ENCODE peak calls at places on chromosomes 7 and 10, in six cellular contexts. I, M, U, P, G and S are unnamed samples.
A peak's percentile ranks its signal among the peaks of the same experiment; 100 is the strongest.

GRCh38 chr7:111752022-111752582 is 189.8 kb upstream of the IMMP2L start:
- DNase-seq in U (no peak), G (no peak), M (peak; percentile 76), I (no peak), P (peak; percentile 63), S (peak; percentile 57)

GRCh38 chr7:102190777-102191176 is 95.9 kb upstream of the SH2B2 start:
- DNase-seq in G (no peak), U (no peak), I (no peak), P (no peak), M (no peak), S (no peak)

GRCh38 chr10:1473874-1474273 is 263.5 kb downstream of the ADARB2 start:
- DNase-seq in I (peak; percentile 92), P (no peak), G (no peak), U (no peak), M (no peak), S (no peak)

GRCh38 chr7:133246558-133246957 is 6.3 kb upstream of the EXOC4 start:
- DNase-seq in I (no peak), P (no peak), M (no peak), U (no peak), G (no peak), S (no peak)

GRCh38 chr7:80918909-80919721 is at the start of gene SEMA3C:
- DNase-seq in I (peak; percentile 95), G (peak; percentile 17), P (peak; percentile 90), U (peak; percentile 94), M (peak; percentile 97), S (peak; percentile 90)

GRCh38 chr10:110445871-110446270 is 51.8 kb upstream of the DUSP5 start:
- DNase-seq in M (no peak), U (no peak), G (no peak), I (no peak), P (no peak), S (no peak)

GRCh38 chr7:123346771-123347170 is 147.0 kb upstream of the SLC13A1 start:
- DNase-seq in P (no peak), G (no peak), U (no peak), I (no peak), M (no peak), S (no peak)

GRCh38 chr7:50651227-50651989 is 86.2 kb upstream of the DDC start:
- DNase-seq in M (no peak), P (no peak), U (no peak), I (no peak), G (no peak), S (no peak)

GRCh38 chr7:12709731-12710502 is 22.5 kb downstream of the ARL4A start:
- DNase-seq in G (no peak), I (no peak), P (no peak), M (no peak), U (peak; percentile 75), S (no peak)

GRCh38 chr10:60769406-60769805 is 8.9 kb upstream of the CDK1 start:
- DNase-seq in G (no peak), U (no peak), P (no peak), M (no peak), I (no peak), S (no peak)

GRCh38 chr10:74900297-74900696 is 73.9 kb downstream of the KAT6B start:
- DNase-seq in G (peak; percentile 30), I (no peak), U (no peak), P (no peak), M (no peak), S (peak; percentile 17)

GRCh38 chr7:77662869-77663268 is 33.4 kb upstream of the RSBN1L start:
- DNase-seq in G (no peak), M (no peak), P (no peak), I (no peak), U (no peak), S (no peak)

GRCh38 chr7:100706672-100707311 is 871 bp downstream of the POP7 start:
- DNase-seq in U (no peak), G (peak; percentile 17), P (no peak), I (no peak), M (peak; percentile 29), S (no peak)

GRCh38 chr7:139804571-139804970 is 24.5 kb upstream of the TBXAS1 start:
- DNase-seq in U (no peak), G (no peak), I (no peak), M (no peak), P (no peak), S (no peak)

GRCh38 chr10:103476046-103476768 is 2.8 kb downstream of the CALHM3 start:
- DNase-seq in I (no peak), G (no peak), U (no peak), P (no peak), M (peak; percentile 72), S (no peak)

GRCh38 chr10:16436367-16436757 is 448 bp upstream of the PTER start:
- DNase-seq in G (peak; percentile 23), U (no peak), I (no peak), M (no peak), P (no peak), S (peak; percentile 13)

GRCh38 chr7:155985518-155986427 is 173.5 kb upstream of the SHH start:
- DNase-seq in U (no peak), M (no peak), P (no peak), I (no peak), G (no peak), S (no peak)

GRCh38 chr7:112476390-112477052 is 4.3 kb upstream of the LSMEM1 start:
- DNase-seq in M (no peak), U (no peak), P (no peak), I (no peak), G (no peak), S (no peak)

GRCh38 chr10:13489035-13489434 is 39.8 kb downstream of the BEND7 start:
- DNase-seq in P (no peak), U (no peak), M (no peak), G (no peak), I (no peak), S (no peak)

GRCh38 chr10:22437620-22438588 is 92.6 kb downstream of the SPAG6 start:
- DNase-seq in U (no peak), M (peak; percentile 23), G (no peak), P (no peak), I (peak; percentile 91), S (no peak)

GRCh38 chr7:106927541-106927940 is 62.5 kb downstream of the PIK3CG start:
- DNase-seq in G (no peak), U (no peak), M (no peak), I (no peak), P (no peak), S (no peak)

GRCh38 chr7:112009081-112009480 is 197.1 kb downstream of the DOCK4 start:
- DNase-seq in I (no peak), P (peak; percentile 44), M (no peak), U (peak; percentile 74), G (no peak), S (no peak)

GRCh38 chr10:14009315-14010082 is 321.2 kb downstream of the FRMD4A start:
- DNase-seq in I (no peak), M (no peak), U (peak; percentile 93), P (peak; percentile 47), G (peak; percentile 58), S (no peak)

GRCh38 chr7:98761225-98761624 is 108.6 kb downstream of the TMEM130 start:
- DNase-seq in I (no peak), M (no peak), P (no peak), G (no peak), U (no peak), S (no peak)

GRCh38 chr10:6603142-6604125 is 23.4 kb upstream of the PRKCQ start:
- DNase-seq in P (no peak), G (no peak), I (no peak), M (no peak), U (no peak), S (no peak)

GRCh38 chr7:725223-726005 is 1.1 kb upstream of the DNAAF5 start:
- DNase-seq in P (no peak), M (no peak), I (no peak), U (peak; percentile 89), G (no peak), S (no peak)

GRCh38 chr7:31603076-31603475 is 83.9 kb upstream of the PPP1R17 start:
- DNase-seq in I (no peak), G (no peak), U (peak; percentile 58), P (no peak), M (no peak), S (no peak)

GRCh38 chr7:6401536-6401935 is 46.2 kb downstream of the DAGLB start:
- DNase-seq in G (no peak), I (no peak), P (no peak), U (no peak), M (no peak), S (no peak)

GRCh38 chr7:6395898-6396582 is 51.7 kb downstream of the DAGLB start:
- DNase-seq in P (no peak), U (no peak), I (no peak), M (no peak), G (no peak), S (peak; percentile 30)

GRCh38 chr7:6402041-6402440 is 45.7 kb downstream of the DAGLB start:
- DNase-seq in P (no peak), M (no peak), U (no peak), I (no peak), G (no peak), S (no peak)

GRCh38 chr7:6399351-6399750 is 48.4 kb downstream of the DAGLB start:
- DNase-seq in M (no peak), U (no peak), I (no peak), P (no peak), G (no peak), S (no peak)

GRCh38 chr7:6398943-6399342 is 48.8 kb downstream of the DAGLB start:
- DNase-seq in G (no peak), P (no peak), I (no peak), M (no peak), U (peak; percentile 49), S (no peak)
- H3K4me3 ChIP-seq in G (no peak overlapping the region), P (no peak overlapping the region), I (peak overlapping the region; percentile 24), M (no peak overlapping the region), U (no peak overlapping the region), S (no peak overlapping the region)

DNA sequence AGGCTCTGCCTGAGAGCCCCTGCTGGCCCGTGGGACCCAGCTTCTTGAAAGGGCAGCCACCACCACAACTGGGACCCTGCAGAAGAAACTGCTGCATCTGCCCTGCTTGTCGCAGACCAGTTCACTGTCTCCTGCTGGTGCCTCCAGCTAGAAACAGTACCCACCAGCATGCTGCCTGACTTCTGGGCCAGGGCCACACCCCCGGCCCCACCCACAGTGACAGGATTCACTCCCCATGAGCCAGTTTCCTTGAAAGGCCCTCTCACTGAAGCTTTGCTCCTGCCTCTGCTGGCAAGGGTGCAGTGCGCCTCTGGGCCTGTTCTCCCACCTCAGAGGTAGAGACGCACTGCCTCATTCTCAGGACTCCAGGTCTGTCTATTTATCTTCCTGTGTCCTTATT is 32.4 kb downstream of the ANXA11 start:
- DNase-seq in M (no peak), I (no peak), G (no peak), U (no peak), P (no peak), S (peak; percentile 75)
- H3K4me1 ChIP-seq in M (peaks cover 9% of the 10 kb centered on the region), I (peaks cover 66% of the 10 kb centered on the region), G (no peaks in the 10 kb centered on the region), U (peaks cover 5% of the 10 kb centered on the region), P (no peaks in the 10 kb centered on the region), S (peaks cover 31% of the 10 kb centered on the region)

DNA sequence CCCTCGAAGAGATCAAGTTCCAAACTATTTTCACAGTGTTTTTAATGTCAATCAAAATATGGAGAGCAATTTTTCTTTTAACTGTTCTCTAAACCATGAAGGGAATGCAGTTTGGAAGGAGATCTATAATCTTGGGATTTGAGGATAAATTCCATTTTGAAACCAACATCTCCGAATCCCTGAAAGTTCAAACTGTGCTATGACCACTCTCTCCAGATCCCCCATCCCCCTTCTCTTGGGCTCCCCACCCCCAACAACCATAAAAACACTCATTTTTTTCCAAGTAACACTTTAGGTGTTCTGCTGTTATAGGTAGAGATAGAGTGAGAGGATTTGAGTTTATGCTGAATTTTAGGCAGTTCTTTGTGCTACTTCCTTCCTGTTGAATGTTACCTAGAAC is 1.7 kb downstream of the CALD1 start:
- DNase-seq in M (no peak), U (no peak), I (peak; percentile 42), G (no peak), P (peak; percentile 21), S (no peak)
- H3K4me3 ChIP-seq in M (peak overlapping the region; percentile 52), U (peak overlapping the region; percentile 99), I (peak overlapping the region; percentile 62), G (peak overlapping the region; percentile 26), P (peak overlapping the region; percentile 54), S (peak overlapping the region; percentile 12)

GRCh38 chr7:143008007-143008901 is 18.7 kb downstream of the OR9A2 start:
- DNase-seq in G (peak; percentile 79), I (peak; percentile 94), P (peak; percentile 62), M (peak; percentile 84), U (no peak), S (peak; percentile 80)
- H3K4me1 ChIP-seq in G (no peaks in the 10 kb centered on the region), I (no peaks in the 10 kb centered on the region), P (peaks cover under 1% of the 10 kb centered on the region), M (no peaks in the 10 kb centered on the region), U (peaks cover under 1% of the 10 kb centered on the region), S (peaks cover under 1% of the 10 kb centered on the region)